ENCODE peak calls at places on chromosomes 11 and 22, in five cellular contexts. F is K562, O is HepG2, L is SK-N-SH, V is H1. P is an unnamed sample.

GRCh38 chr11:59182457-59183151 is 10.7 kb downstream of the DTX4 start:
- DNase-seq in L (no peak), F (peak; percentile 28), V (peak; percentile 79), O (peak; percentile 32), P (no peak)

GRCh38 chr11:72871089-72871488 is 56.9 kb downstream of the ATG16L2 start:
- DNase-seq in V (no peak), F (no peak), O (no peak), L (no peak), P (no peak)

GRCh38 chr11:88555018-88555828 is 217.7 kb upstream of the CTSC start:
- DNase-seq in V (no peak), O (no peak), L (no peak), F (no peak), P (peak; percentile 13)

GRCh38 chr11:87417951-87418350 is 380.2 kb downstream of the TMEM135 start:
- DNase-seq in O (no peak), V (no peak), L (no peak), F (no peak), P (no peak)

GRCh38 chr11:68455485-68455884 is 5.1 kb upstream of the PPP6R3 start:
- DNase-seq in L (no peak), V (no peak), O (no peak), F (no peak), P (no peak)

GRCh38 chr11:131663403-131664200 is 293.2 kb downstream of the NTM start:
- DNase-seq in F (no peak), O (no peak), V (no peak), L (no peak), P (no peak)

GRCh38 chr11:112082729-112083128 is 3.8 kb downstream of the TIMM8B start:
- DNase-seq in L (no peak), O (no peak), V (no peak), F (no peak), P (no peak)

GRCh38 chr11:7657306-7658025 is 15.8 kb downstream of the CYB5R2 start:
- DNase-seq in F (peak; percentile 35), L (peak; percentile 68), V (peak; percentile 65), O (peak; percentile 67), P (peak; percentile 46)

GRCh38 chr11:64298966-64299846 is 952 bp upstream of the CATSPERZ start:
- DNase-seq in L (no peak), O (no peak), F (no peak), V (peak; percentile 69), P (no peak)

GRCh38 chr11:127994736-127995135 is 592.6 kb downstream of the ETS1 start:
- DNase-seq in L (no peak), V (no peak), O (no peak), F (no peak), P (no peak)

GRCh38 chr22:39103431-39103830 is 6.4 kb downstream of the APOBEC3H start:
- DNase-seq in F (no peak), L (no peak), O (no peak), V (no peak), P (no peak)

GRCh38 chr11:133964946-133965632 is 8.3 kb upstream of the IGSF9B start:
- DNase-seq in F (no peak), V (no peak), O (no peak), L (no peak), P (no peak)

GRCh38 chr11:112241486-112241885 is 15.3 kb downstream of the PTS start:
- DNase-seq in O (peak; percentile 76), L (no peak), V (no peak), F (no peak), P (no peak)

GRCh38 chr22:24996420-24996952 is 44.0 kb downstream of the KIAA1671 start:
- DNase-seq in L (peak; percentile 44), F (no peak), V (peak; percentile 73), O (no peak), P (no peak)

GRCh38 chr11:60657880-60658279 is 41.5 kb upstream of the MS4A8 start:
- DNase-seq in O (peak; percentile 28), V (no peak), L (no peak), F (no peak), P (peak; percentile 69)

GRCh38 chr11:84019576-84020194 is 733.5 kb upstream of the CCDC90B start:
- DNase-seq in L (no peak), O (no peak), F (no peak), V (no peak), P (no peak)

GRCh38 chr11:3077846-3078440 is 20.7 kb upstream of the CARS1 start:
- DNase-seq in L (no peak), O (no peak), V (no peak), F (no peak), P (no peak)

GRCh38 chr11:12696911-12697581 is 22.8 kb downstream of the TEAD1 start:
- DNase-seq in O (no peak), F (no peak), V (no peak), L (no peak), P (peak; percentile 73)

GRCh38 chr11:96426356-96427103 is 36.7 kb downstream of the JRKL start:
- DNase-seq in F (peak; percentile 41), O (peak; percentile 27), L (peak; percentile 64), V (no peak), P (peak; percentile 53)

GRCh38 chr11:77592727-77593126 is 3.0 kb downstream of the AQP11 start:
- DNase-seq in L (no peak), O (no peak), F (no peak), V (no peak), P (no peak)

GRCh38 chr11:77593883-77594282 is 4.1 kb downstream of the AQP11 start:
- DNase-seq in L (no peak), O (peak; percentile 78), F (no peak), V (no peak), P (no peak)

GRCh38 chr11:77589181-77589520 is 602 bp upstream of the AQP11 start:
- DNase-seq in F (no peak), L (no peak), O (no peak), V (no peak), P (no peak)

GRCh38 chr11:77589521-77590193 is at the start of gene AQP11:
- DNase-seq in F (peak; percentile 86), V (peak; percentile 89), O (peak; percentile 86), L (peak; percentile 96), P (peak; percentile 86)

DNA sequence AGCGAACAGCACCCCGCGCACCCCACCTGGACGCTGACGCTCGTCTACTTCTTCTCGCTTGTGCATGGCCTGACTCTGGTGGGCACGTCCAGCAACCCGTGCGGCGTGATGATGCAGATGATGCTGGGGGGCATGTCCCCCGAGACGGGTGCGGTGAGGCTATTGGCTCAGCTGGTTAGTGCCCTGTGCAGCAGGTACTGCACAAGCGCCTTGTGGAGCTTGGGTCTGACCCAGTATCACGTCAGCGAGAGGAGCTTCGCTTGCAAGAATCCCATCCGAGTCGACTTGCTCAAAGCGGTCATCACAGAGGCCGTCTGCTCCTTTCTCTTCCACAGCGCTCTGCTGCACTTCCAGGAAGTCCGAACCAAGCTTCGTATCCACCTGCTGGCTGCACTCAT is 440 bp downstream of the AQP11 start:
- DNase-seq in L (no peak), V (no peak), O (peak; percentile 67), F (no peak), P (peak; percentile 80)
- TF ChIP-seq JUND in L (no peak), V (no peak), O (no peak), F (no peak), P (no peak)

GRCh38 chr11:78138281-78138680 is 1.1 kb downstream of the ALG8 start:
- DNase-seq in F (no peak), O (no peak), L (no peak), V (no peak), P (no peak)

GRCh38 chr11:78140392-78141077 is 1.1 kb upstream of the ALG8 start:
- DNase-seq in F (peak; percentile 33), L (no peak), O (no peak), V (no peak), P (no peak)

GRCh38 chr11:78139422-78140391 is at the start of gene ALG8:
- DNase-seq in V (peak; percentile 95), O (peak; percentile 93), L (peak; percentile 98), F (peak; percentile 98), P (peak; percentile 97)

DNA sequence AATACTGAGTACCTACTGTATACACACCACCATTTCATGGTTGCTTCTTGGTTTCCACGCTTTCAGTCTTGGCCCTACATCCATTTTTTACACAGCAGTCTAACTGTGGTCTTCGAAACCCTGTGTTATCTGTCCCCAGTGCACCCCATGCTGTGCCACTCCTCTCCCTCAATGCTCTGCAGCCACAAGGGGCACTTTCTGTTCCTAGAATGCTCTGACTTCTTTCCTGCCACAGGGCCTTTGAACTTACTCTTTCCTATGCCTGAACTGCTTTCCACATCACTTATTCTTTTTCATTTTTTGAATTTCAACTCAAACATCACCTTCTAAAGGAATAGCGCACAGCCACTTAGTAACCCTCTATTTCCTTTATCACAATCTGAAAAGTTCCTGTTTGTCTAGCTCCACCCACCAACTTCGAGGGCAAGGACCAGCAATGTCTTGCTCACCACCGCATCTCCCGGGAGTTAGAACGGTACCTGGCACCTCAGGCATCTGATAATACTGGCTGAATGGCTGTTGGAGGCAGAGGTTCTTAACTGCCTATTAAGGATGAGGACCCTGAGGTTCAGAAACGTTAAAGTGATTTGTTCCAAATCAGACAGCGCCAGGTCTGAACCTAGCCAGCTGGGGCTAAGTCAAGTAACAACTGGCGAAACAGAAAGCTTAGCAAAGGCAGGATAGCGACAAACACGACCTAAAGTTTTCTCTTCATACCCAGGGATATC is 568 bp downstream of the ALG8 start:
- DNase-seq in V (no peak), F (peak; percentile 58), O (no peak), L (peak; percentile 44), P (no peak)
- TF ChIP-seq JUND in V (no peak), F (no peak), O (no peak), L (no peak), P (no peak)

GRCh38 chr11:16191212-16191851 is 165.0 kb downstream of the SOX6 start:
- DNase-seq in V (no peak), O (peak; percentile 9), F (no peak), L (no peak), P (no peak)
- TF ChIP-seq JUND in V (no peak), O (no peak), F (peak; percentile 19), L (no peak), P (no peak)

DNA sequence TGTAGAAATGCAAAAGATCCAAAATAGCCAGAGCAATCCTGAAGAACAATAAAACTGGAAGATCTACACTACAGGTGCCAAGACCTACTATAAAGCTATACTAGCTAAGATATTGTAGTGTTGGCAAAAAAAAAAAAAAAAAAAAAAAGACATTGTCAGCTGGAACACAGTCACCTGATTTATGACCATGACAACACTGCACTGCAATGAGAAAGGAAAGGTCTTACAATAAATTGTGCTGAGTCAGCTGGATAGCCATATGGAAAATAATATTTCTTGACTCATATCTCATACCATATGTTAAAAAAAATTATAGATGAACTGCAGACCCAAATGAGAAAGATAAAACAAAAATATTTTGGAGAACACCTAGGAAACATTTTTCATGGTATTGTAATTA is 3.1 kb upstream of the PANX3 start:
- DNase-seq in O (no peak), V (no peak), L (no peak), F (no peak), P (no peak)
- TF ChIP-seq JUND in O (no peak), V (no peak), L (no peak), F (peak; percentile 85), P (no peak)

DNA sequence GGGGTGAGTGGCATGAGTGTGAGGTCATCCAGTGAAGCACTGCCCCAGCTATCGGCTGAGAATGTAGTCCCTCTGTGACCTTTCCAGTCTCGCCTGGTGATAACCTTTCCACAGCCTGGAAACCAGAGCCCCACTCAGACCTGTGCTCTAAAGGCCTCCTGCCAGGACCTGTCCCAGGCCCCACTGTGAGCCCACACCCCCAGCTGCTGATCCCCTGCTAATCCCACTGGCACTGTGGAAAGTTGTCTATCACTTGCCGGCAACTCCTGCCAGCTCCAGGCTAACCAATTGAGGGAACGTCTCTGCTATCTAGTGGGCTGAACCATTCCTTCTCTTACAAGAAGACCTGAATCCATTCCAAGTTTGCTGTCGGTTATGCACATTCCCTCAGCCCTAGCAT is 328.3 kb downstream of the FAM181B start:
- DNase-seq in L (no peak), F (no peak), V (no peak), O (no peak), P (no peak)
- TF ChIP-seq JUND in L (no peak), F (no peak), V (no peak), O (no peak), P (no peak)

P was measured in T47D.